ENCODE peak calls at places on chromosome 4, in six cellular contexts. A is kidney, E is tibial nerve, X is endothelial cell, W is GM12864, H is NB4. U is an unnamed sample.

GRCh38 chr4:87041142-87041541 is 106.3 kb downstream of the AFF1 start:
- DNase-seq in A (no peak), E (no peak), X (no peak), W (no peak), H (no peak), U (no peak)

GRCh38 chr4:7699040-7699439 is 240.6 kb downstream of the AFAP1 start:
- DNase-seq in A (no peak), E (peak), X (no peak), W (no peak), H (no peak), U (no peak)

GRCh38 chr4:15117270-15117946 is 115.1 kb downstream of the CPEB2 start:
- DNase-seq in A (no peak), E (no peak), X (no peak), W (no peak), H (no peak), U (no peak)

GRCh38 chr4:136002316-136002715 is 1530.0 kb downstream of the PCDH18 start:
- DNase-seq in A (no peak), E (no peak), X (no peak), W (no peak), H (no peak), U (no peak)

GRCh38 chr4:142435599-142436235 is 410.4 kb downstream of the INPP4B start:
- DNase-seq in A (no peak), E (no peak), X (no peak), W (no peak), H (no peak), U (no peak)

GRCh38 chr4:162535121-162535520 is 371.3 kb upstream of the FSTL5 start:
- DNase-seq in A (no peak), E (no peak), X (no peak), W (no peak), H (no peak), U (no peak)

GRCh38 chr4:5249727-5250126 is 198.4 kb downstream of the STK32B start:
- DNase-seq in A (no peak), E (no peak), X (no peak), W (no peak), H (no peak), U (no peak)

GRCh38 chr4:159983080-159983479 is 880.2 kb downstream of the RAPGEF2 start:
- DNase-seq in A (no peak), E (no peak), X (no peak), W (no peak), H (no peak), U (no peak)

GRCh38 chr4:12852338-12853307 is 631.5 kb downstream of the RAB28 start:
- DNase-seq in A (no peak), E (no peak), X (peak), W (no peak), H (peak), U (peak)

GRCh38 chr4:79150820-79151416 is 174.9 kb downstream of the NAA11 start:
- DNase-seq in A (no peak), E (no peak), X (no peak), W (no peak), H (no peak), U (no peak)
- TF ChIP-seq CTCF in A (no peak), E (no peak), X (no peak), W (no peak), H (no peak), U (no peak)

DNA sequence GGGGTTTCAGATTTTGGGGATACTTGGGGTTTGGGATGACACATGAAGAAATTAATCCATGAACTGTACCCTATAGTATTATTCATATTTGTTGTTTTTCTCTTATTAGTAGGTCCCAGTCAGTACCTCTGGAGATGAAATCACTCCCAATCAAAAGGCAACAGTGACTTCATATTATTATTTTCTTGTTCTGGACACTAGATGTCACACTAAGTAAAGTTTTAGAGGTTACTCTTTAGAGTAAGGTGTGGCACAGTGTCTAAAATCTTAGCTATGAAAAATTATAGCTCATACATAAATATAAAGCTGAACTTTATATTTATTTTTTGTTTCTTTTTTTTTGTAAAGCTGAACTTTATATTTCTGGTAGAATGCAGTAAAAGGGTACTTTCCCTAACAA is 35.1 kb downstream of the FAM114A1 start:
- DNase-seq in A (no peak), E (no peak), X (no peak), W (peak), H (peak), U (peak)
- TF ChIP-seq CTCF in A (peak), E (peak), X (peak), W (no peak), H (peak), U (peak)

GRCh38 chr4:95835672-95836071 is 4.2 kb upstream of the PDHA2 start:
- DNase-seq in A (no peak), E (no peak), X (peak), W (no peak), H (peak), U (no peak)
- TF ChIP-seq CTCF in A (peak), E (no peak), X (peak), W (peak), H (peak), U (no peak)

GRCh38 chr4:163680390-163681098 is 186.1 kb downstream of the TMA16 start:
- DNase-seq in A (no peak), E (no peak), X (no peak), W (no peak), H (no peak), U (no peak)

GRCh38 chr4:163679189-163679588 is 184.7 kb downstream of the TMA16 start:
- DNase-seq in A (no peak), E (no peak), X (no peak), W (no peak), H (peak), U (peak)

GRCh38 chr4:163681208-163681821 is 186.8 kb downstream of the TMA16 start:
- DNase-seq in A (no peak), E (no peak), X (peak), W (no peak), H (peak), U (peak)
- TF ChIP-seq CTCF in A (peak), E (no peak), X (peak), W (peak), H (peak), U (peak)

GRCh38 chr4:85544751-85545150 is 69.8 kb downstream of the ARHGAP24 start:
- DNase-seq in A (no peak), E (no peak), X (no peak), W (no peak), H (no peak), U (no peak)

GRCh38 chr4:85543832-85544231 is 68.9 kb downstream of the ARHGAP24 start:
- DNase-seq in A (no peak), E (no peak), X (no peak), W (no peak), H (no peak), U (no peak)

GRCh38 chr4:85548841-85549240 is 73.9 kb downstream of the ARHGAP24 start:
- DNase-seq in A (no peak), E (no peak), X (no peak), W (no peak), H (no peak), U (no peak)

DNA sequence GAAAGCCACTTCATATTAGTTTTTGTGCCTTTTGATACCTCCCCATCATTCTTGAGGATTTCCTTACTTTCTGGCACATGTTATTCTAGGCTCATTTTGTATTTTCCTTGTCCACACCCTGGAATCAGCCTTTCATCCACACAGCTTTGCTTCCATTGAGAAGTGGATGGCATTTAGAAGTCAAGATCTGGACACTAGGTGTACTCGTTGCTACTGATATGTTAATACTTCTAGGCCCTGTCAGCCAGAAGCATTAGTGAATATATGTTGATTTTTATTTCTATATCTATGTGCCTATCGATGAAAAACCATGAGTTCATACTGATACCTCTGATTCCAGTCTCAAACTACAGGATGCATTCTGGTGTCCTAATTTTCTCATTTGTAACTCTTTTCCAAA is 73.2 kb downstream of the ARHGAP24 start:
- DNase-seq in A (no peak), E (no peak), X (no peak), W (no peak), H (no peak), U (no peak)
- TF ChIP-seq CTCF in A (no peak), E (no peak), X (no peak), W (no peak), H (no peak), U (peak)